ENCODE peak calls at places on chromosomes 12 and 14, in nine cellular contexts. One of them, this sample, is unnamed.

GRCh38 chr14:101193845-101194355 is 290.4 kb upstream of the RTL1 start:
- DNase-seq in endothelial cell: no peak
- DNase-seq in WERI-Rb-1: no peak
- DNase-seq in GM12865: no peak
- DNase-seq in pancreas: no peak
- DNase-seq in AG04450: no peak
- DNase-seq in adrenal gland: peak; percentile 6
- DNase-seq in ovary: no peak
- DNase-seq in mammary epithelial cell: no peak
- DNase-seq in this sample: peak; percentile 48

GRCh38 chr12:132143328-132144071 is 619 bp downstream of the DDX51 start:
- DNase-seq in mammary epithelial cell: no peak
- DNase-seq in WERI-Rb-1: no peak
- DNase-seq in adrenal gland: no peak
- DNase-seq in AG04450: no peak
- DNase-seq in ovary: no peak
- DNase-seq in GM12865: peak; percentile 33
- DNase-seq in endothelial cell: no peak
- DNase-seq in pancreas: peak; percentile 64
- DNase-seq in this sample: no peak

GRCh38 chr14:89779707-89780106 is 174.8 kb downstream of the EFCAB11 start:
- DNase-seq in WERI-Rb-1: peak; percentile 10
- DNase-seq in endothelial cell: no peak
- DNase-seq in pancreas: no peak
- DNase-seq in GM12865: no peak
- DNase-seq in adrenal gland: no peak
- DNase-seq in mammary epithelial cell: no peak
- DNase-seq in ovary: no peak
- DNase-seq in AG04450: no peak
- DNase-seq in this sample: peak; percentile 21

GRCh38 chr14:67819563-67820411 is at the start of gene RAD51B:
- DNase-seq in GM12865: peak; percentile 90
- DNase-seq in adrenal gland: peak; percentile 90
- DNase-seq in WERI-Rb-1: peak; percentile 82
- DNase-seq in ovary: peak; percentile 87
- DNase-seq in mammary epithelial cell: peak; percentile 74
- DNase-seq in AG04450: peak; percentile 51
- DNase-seq in pancreas: peak; percentile 88
- DNase-seq in endothelial cell: peak; percentile 80
- DNase-seq in this sample: peak; percentile 84

GRCh38 chr14:89000007-89000942 is 175.8 kb downstream of the TTC8 start:
- DNase-seq in WERI-Rb-1: peak; percentile 42
- DNase-seq in mammary epithelial cell: peak; percentile 93
- DNase-seq in adrenal gland: peak; percentile 89
- DNase-seq in endothelial cell: no peak
- DNase-seq in ovary: no peak
- DNase-seq in pancreas: no peak
- DNase-seq in AG04450: peak; percentile 88
- DNase-seq in GM12865: peak; percentile 33
- DNase-seq in this sample: peak; percentile 30

GRCh38 chr14:38528582-38528981 is 272.7 kb upstream of the CLEC14A start:
- DNase-seq in adrenal gland: no peak
- DNase-seq in AG04450: no peak
- DNase-seq in ovary: no peak
- DNase-seq in endothelial cell: no peak
- DNase-seq in GM12865: no peak
- DNase-seq in pancreas: no peak
- DNase-seq in WERI-Rb-1: no peak
- DNase-seq in mammary epithelial cell: no peak
- DNase-seq in this sample: no peak

GRCh38 chr14:103259801-103260628 is 74.0 kb upstream of the EIF5 start:
- DNase-seq in mammary epithelial cell: no peak
- DNase-seq in adrenal gland: peak; percentile 23
- DNase-seq in WERI-Rb-1: no peak
- DNase-seq in ovary: no peak
- DNase-seq in GM12865: no peak
- DNase-seq in endothelial cell: no peak
- DNase-seq in AG04450: no peak
- DNase-seq in pancreas: peak; percentile 67
- DNase-seq in this sample: no peak

GRCh38 chr14:104291123-104292000 is 153.0 kb downstream of the KIF26A start:
- DNase-seq in GM12865: no peak
- DNase-seq in adrenal gland: peak; percentile 25
- DNase-seq in WERI-Rb-1: peak; percentile 8
- DNase-seq in mammary epithelial cell: no peak
- DNase-seq in pancreas: peak; percentile 67
- DNase-seq in endothelial cell: peak; percentile 44
- DNase-seq in AG04450: no peak
- DNase-seq in ovary: peak; percentile 14
- DNase-seq in this sample: peak; percentile 75

GRCh38 chr12:96828169-96828789 is 78.8 kb upstream of the NEDD1 start:
- DNase-seq in WERI-Rb-1: no peak
- DNase-seq in endothelial cell: no peak
- DNase-seq in pancreas: no peak
- DNase-seq in mammary epithelial cell: no peak
- DNase-seq in adrenal gland: no peak
- DNase-seq in GM12865: no peak
- DNase-seq in AG04450: no peak
- DNase-seq in ovary: no peak
- DNase-seq in this sample: no peak

GRCh38 chr14:28300356-28300755 is 466.2 kb upstream of the FOXG1 start:
- DNase-seq in AG04450: no peak
- DNase-seq in WERI-Rb-1: no peak
- DNase-seq in mammary epithelial cell: no peak
- DNase-seq in endothelial cell: no peak
- DNase-seq in ovary: no peak
- DNase-seq in GM12865: no peak
- DNase-seq in pancreas: no peak
- DNase-seq in adrenal gland: no peak
- DNase-seq in this sample: no peak

GRCh38 chr12:1326258-1326657 is 268.1 kb downstream of the FBXL14 start:
- DNase-seq in GM12865: no peak
- DNase-seq in AG04450: no peak
- DNase-seq in pancreas: no peak
- DNase-seq in WERI-Rb-1: no peak
- DNase-seq in adrenal gland: no peak
- DNase-seq in ovary: no peak
- DNase-seq in mammary epithelial cell: no peak
- DNase-seq in endothelial cell: no peak
- DNase-seq in this sample: no peak

GRCh38 chr12:6839482-6840201 is 1.1 kb upstream of the GNB3 start:
- DNase-seq in adrenal gland: no peak
- DNase-seq in pancreas: no peak
- DNase-seq in AG04450: no peak
- DNase-seq in GM12865: peak; percentile 78
- DNase-seq in ovary: no peak
- DNase-seq in mammary epithelial cell: no peak
- DNase-seq in endothelial cell: no peak
- DNase-seq in WERI-Rb-1: peak; percentile 98
- DNase-seq in this sample: peak; percentile 87

DNA sequence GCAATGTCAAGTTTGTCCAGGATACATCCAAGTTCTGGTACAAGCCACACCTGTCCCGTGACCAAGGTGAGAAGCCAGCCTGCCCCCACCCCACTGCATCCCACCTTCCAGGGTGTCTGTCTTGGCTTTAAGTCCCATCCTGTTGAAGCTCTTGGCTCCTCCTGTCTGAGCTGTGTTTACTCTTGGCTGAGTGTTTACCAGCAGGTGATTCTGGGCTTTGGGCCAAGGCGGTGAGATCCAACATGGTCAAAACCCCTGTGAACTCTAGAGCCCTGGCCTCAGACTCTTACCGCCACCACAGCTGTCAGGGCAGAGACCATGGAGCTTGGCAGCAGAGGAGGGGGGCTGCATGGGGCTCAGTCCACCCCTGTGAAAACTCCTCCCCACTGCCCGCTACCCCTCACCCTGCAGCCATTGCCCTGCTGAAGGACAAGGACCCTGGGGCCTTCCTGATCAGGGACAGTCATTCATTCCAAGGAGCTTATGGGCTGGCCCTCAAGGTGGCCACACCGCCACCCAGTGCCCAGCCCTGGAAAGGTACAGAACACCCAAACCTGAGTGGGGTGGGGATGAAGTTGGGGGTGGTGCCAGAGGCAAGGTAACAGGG is 11.6 kb downstream of the TNS2 start:
- DNase-seq in endothelial cell: no peak
- DNase-seq in pancreas: peak; percentile 89
- DNase-seq in WERI-Rb-1: peak; percentile 61
- DNase-seq in adrenal gland: peak; percentile 76
- DNase-seq in ovary: peak; percentile 54
- DNase-seq in mammary epithelial cell: no peak
- DNase-seq in AG04450: no peak
- DNase-seq in GM12865: no peak
- DNase-seq in this sample: no peak
- TF ChIP-seq CTCF in endothelial cell: no peak
- TF ChIP-seq CTCF in pancreas: no peak
- TF ChIP-seq CTCF in WERI-Rb-1: peak; percentile 68
- TF ChIP-seq CTCF in adrenal gland: no peak
- TF ChIP-seq CTCF in ovary: no peak
- TF ChIP-seq CTCF in mammary epithelial cell: peak; percentile 45
- TF ChIP-seq CTCF in AG04450: no peak
- TF ChIP-seq CTCF in GM12865: peak; percentile 20
- TF ChIP-seq CTCF in this sample: no peak

DNA sequence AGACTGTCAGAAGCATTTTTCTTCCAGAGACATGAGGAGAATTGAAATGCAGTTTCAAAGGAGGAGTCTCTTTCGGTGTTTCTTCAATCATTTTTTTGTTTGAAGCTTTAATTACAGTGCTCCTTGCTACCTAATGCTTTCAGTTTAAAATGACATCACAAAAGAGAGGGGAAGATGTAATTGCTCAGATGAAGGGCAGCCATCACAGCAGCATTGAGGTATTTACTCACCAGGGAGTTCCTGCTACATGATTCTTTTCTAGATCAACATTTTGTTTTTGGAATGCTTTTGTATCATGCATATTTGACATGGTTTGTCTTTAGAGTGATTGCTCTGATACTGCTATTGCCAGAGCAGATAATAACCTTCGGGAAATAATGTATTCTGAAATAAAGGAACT is 28.6 kb downstream of the FLRT2 start:
- DNase-seq in ovary: no peak
- DNase-seq in GM12865: no peak
- DNase-seq in AG04450: no peak
- DNase-seq in adrenal gland: no peak
- DNase-seq in endothelial cell: no peak
- DNase-seq in WERI-Rb-1: no peak
- DNase-seq in pancreas: no peak
- DNase-seq in mammary epithelial cell: no peak
- DNase-seq in this sample: no peak
- TF ChIP-seq CTCF in ovary: no peak
- TF ChIP-seq CTCF in GM12865: no peak
- TF ChIP-seq CTCF in AG04450: no peak
- TF ChIP-seq CTCF in adrenal gland: no peak
- TF ChIP-seq CTCF in endothelial cell: no peak
- TF ChIP-seq CTCF in WERI-Rb-1: no peak
- TF ChIP-seq CTCF in pancreas: no peak
- TF ChIP-seq CTCF in mammary epithelial cell: no peak
- TF ChIP-seq CTCF in this sample: no peak

DNA sequence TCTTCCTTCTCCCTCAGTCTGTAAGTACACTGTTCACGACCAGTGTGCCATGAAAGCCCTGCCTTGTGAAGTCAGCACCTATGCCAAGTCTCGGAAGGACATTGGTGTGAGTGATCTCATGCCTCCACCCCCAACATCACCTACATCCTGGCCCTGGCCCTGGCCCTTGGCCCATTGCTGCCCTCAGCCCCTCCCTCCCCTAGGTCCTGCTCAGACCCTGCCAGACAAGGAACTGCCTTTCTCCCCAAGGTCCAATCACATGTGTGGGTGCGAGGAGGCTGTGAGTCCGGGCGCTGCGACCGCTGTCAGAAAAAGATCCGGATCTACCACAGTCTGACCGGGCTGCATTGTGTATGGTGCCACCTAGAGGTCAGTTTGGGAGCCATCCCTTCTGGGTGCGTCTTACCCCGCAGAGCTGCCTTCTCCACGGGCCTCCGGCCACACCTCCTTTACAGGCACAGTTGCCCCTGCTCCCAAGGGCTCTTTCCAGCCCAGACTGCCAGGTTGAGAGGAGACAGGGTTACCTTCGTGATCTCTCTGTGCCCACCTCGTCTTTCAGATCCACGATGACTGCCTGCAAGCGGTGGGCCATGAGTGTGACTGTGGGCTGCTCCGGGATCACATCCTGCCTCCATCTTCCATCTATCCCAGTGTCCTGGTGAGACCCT is 9.2 kb downstream of the DGKA start:
- DNase-seq in WERI-Rb-1: peak; percentile 90
- DNase-seq in GM12865: peak; percentile 91
- DNase-seq in pancreas: peak; percentile 84
- DNase-seq in adrenal gland: peak; percentile 93
- DNase-seq in AG04450: peak; percentile 60
- DNase-seq in ovary: peak; percentile 88
- DNase-seq in mammary epithelial cell: peak; percentile 82
- DNase-seq in endothelial cell: peak; percentile 88
- DNase-seq in this sample: peak; percentile 89
- TF ChIP-seq CTCF in WERI-Rb-1: peak; percentile 97
- TF ChIP-seq CTCF in GM12865: peak; percentile 96
- TF ChIP-seq CTCF in pancreas: peak; percentile 84
- TF ChIP-seq CTCF in adrenal gland: peak; percentile 79
- TF ChIP-seq CTCF in AG04450: peak; percentile 93
- TF ChIP-seq CTCF in ovary: peak; percentile 89
- TF ChIP-seq CTCF in mammary epithelial cell: peak; percentile 94
- TF ChIP-seq CTCF in endothelial cell: peak; percentile 75
- TF ChIP-seq CTCF in this sample: peak; percentile 83

GRCh38 chr12:115891551-115891950 is 385.9 kb downstream of the MED13L start:
- DNase-seq in GM12865: no peak
- DNase-seq in adrenal gland: no peak
- DNase-seq in pancreas: no peak
- DNase-seq in ovary: no peak
- DNase-seq in WERI-Rb-1: no peak
- DNase-seq in endothelial cell: no peak
- DNase-seq in AG04450: no peak
- DNase-seq in mammary epithelial cell: no peak
- DNase-seq in this sample: no peak

GRCh38 chr12:115898670-115899069 is 378.8 kb downstream of the MED13L start:
- DNase-seq in pancreas: no peak
- DNase-seq in endothelial cell: no peak
- DNase-seq in WERI-Rb-1: no peak
- DNase-seq in AG04450: no peak
- DNase-seq in GM12865: peak; percentile 5
- DNase-seq in ovary: no peak
- DNase-seq in adrenal gland: no peak
- DNase-seq in mammary epithelial cell: no peak
- DNase-seq in this sample: no peak

GRCh38 chr12:115897718-115898117 is 379.8 kb downstream of the MED13L start:
- DNase-seq in adrenal gland: no peak
- DNase-seq in mammary epithelial cell: no peak
- DNase-seq in ovary: no peak
- DNase-seq in AG04450: no peak
- DNase-seq in endothelial cell: no peak
- DNase-seq in pancreas: no peak
- DNase-seq in WERI-Rb-1: no peak
- DNase-seq in GM12865: no peak
- DNase-seq in this sample: no peak

DNA sequence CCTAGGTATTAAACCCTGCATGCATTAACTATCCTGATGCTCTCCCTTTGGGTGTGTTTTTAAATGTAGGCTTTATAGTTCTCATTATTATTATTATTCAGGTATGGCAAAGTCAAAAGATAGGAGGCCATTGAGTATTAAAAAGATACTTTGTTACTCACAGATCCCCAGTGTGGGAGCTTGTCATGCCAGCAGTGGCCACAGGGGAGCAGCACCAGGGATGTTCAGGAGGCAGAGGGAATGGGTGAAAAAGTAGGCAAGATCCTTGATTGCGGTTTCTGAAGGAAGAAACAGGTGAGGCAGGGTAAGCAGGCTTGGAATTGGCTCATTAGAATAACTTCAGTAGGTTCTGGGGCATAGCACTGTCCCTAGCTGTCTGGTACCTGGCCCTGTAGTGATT is 382.2 kb downstream of the MED13L start:
- DNase-seq in pancreas: no peak
- DNase-seq in mammary epithelial cell: no peak
- DNase-seq in adrenal gland: no peak
- DNase-seq in WERI-Rb-1: peak; percentile 22
- DNase-seq in ovary: no peak
- DNase-seq in AG04450: no peak
- DNase-seq in GM12865: no peak
- DNase-seq in endothelial cell: no peak
- DNase-seq in this sample: peak; percentile 31
- TF ChIP-seq CTCF in pancreas: no peak
- TF ChIP-seq CTCF in mammary epithelial cell: peak; percentile 32
- TF ChIP-seq CTCF in adrenal gland: no peak
- TF ChIP-seq CTCF in WERI-Rb-1: peak; percentile 55
- TF ChIP-seq CTCF in ovary: no peak
- TF ChIP-seq CTCF in AG04450: peak; percentile 51
- TF ChIP-seq CTCF in GM12865: peak; percentile 33
- TF ChIP-seq CTCF in endothelial cell: peak; percentile 56
- TF ChIP-seq CTCF in this sample: peak; percentile 63

This sample was measured in glutamatergic neuron.